ENCODE peak calls at places on chromosomes 1 and 21, in seven cellular contexts. K is memory B cell; N is putamen; M is HTR-8/SVneo; Z is activated CD8-positive, alpha-beta memory T cell treated with anti-CD3 and anti-CD28 coated beads for 48 hours; S is HCEC 1CT; D is hippocampal formation. Y is an unnamed sample.
A peak's percentile ranks its signal among the peaks of the same experiment; 100 is the strongest.

GRCh38 chr1:11741919-11742598 is 6.1 kb downstream of the AGTRAP start:
- DNase-seq in M (no peak), S (no peak), Z (no peak), D (no peak), K (no peak), N (no peak), Y (no peak)

GRCh38 chr1:164588388-164589341 is 29.7 kb downstream of the PBX1 start:
- DNase-seq in Z (no peak), S (peak; percentile 55), N (peak; percentile 63), M (peak; percentile 5), K (no peak), D (peak; percentile 49), Y (no peak)

GRCh38 chr21:21063828-21064227 is 65.6 kb downstream of the NCAM2 start:
- DNase-seq in K (no peak), M (no peak), Z (no peak), N (no peak), D (no peak), S (no peak), Y (no peak)

GRCh38 chr21:42024261-42024877 is 14.2 kb upstream of the ZBTB21 start:
- DNase-seq in M (no peak), D (no peak), Z (no peak), K (no peak), S (no peak), N (no peak), Y (no peak)

GRCh38 chr1:98781906-98782305 is 120.4 kb downstream of the SNX7 start:
- DNase-seq in S (no peak), D (no peak), M (no peak), Z (no peak), N (no peak), K (no peak), Y (no peak)

GRCh38 chr1:11690669-11691301 is 725 bp upstream of the DRAXIN start:
- DNase-seq in Z (no peak), M (no peak), S (no peak), N (no peak), K (no peak), D (no peak), Y (no peak)

GRCh38 chr1:179706339-179706941 is 36.7 kb upstream of the FAM163A start:
- DNase-seq in S (peak; percentile 50), Z (peak; percentile 14), N (peak; percentile 59), D (peak; percentile 64), K (peak; percentile 27), M (peak; percentile 63), Y (peak; percentile 64)

GRCh38 chr1:203055166-203055799 is 29.0 kb downstream of the PPFIA4 start:
- DNase-seq in M (no peak), N (no peak), Z (no peak), S (no peak), K (no peak), D (no peak), Y (no peak)

GRCh38 chr1:170460379-170460778 is 71.6 kb upstream of the GORAB start:
- DNase-seq in K (no peak), S (no peak), Z (no peak), M (no peak), N (no peak), D (no peak), Y (no peak)

GRCh38 chr1:221839321-221839720 is 97.4 kb upstream of the DUSP10 start:
- DNase-seq in N (no peak), K (no peak), Z (no peak), D (no peak), S (no peak), M (no peak), Y (no peak)

GRCh38 chr1:244239261-244239770 is 188.2 kb downstream of the ZBTB18 start:
- DNase-seq in Z (no peak), N (no peak), S (no peak), K (no peak), D (no peak), M (peak; percentile 55), Y (no peak)

GRCh38 chr1:232300461-232300860 is 329.5 kb downstream of the SIPA1L2 start:
- DNase-seq in N (no peak), M (no peak), D (no peak), S (no peak), K (no peak), Z (no peak), Y (no peak)

GRCh38 chr1:147722114-147722513 is 38.3 kb downstream of the GJA5 start:
- DNase-seq in S (no peak), M (no peak), Z (no peak), K (no peak), N (no peak), D (no peak), Y (no peak)

GRCh38 chr1:2597441-2598328 is 11.1 kb downstream of the PRXL2B start:
- DNase-seq in M (no peak), Z (no peak), D (no peak), K (no peak), S (no peak), N (no peak), Y (no peak)

GRCh38 chr1:20682571-20683236 is 21.5 kb upstream of the DDOST start:
- DNase-seq in M (no peak), K (no peak), S (no peak), N (no peak), Z (no peak), D (no peak), Y (peak; percentile 40)

GRCh38 chr1:47963568-47963973 is 33.6 kb downstream of the TRABD2B start:
- DNase-seq in Z (no peak), K (no peak), N (no peak), D (no peak), M (no peak), S (no peak), Y (no peak)

GRCh38 chr1:245180496-245180895 is 25.7 kb downstream of the KIF26B start:
- DNase-seq in S (no peak), K (no peak), M (no peak), Z (no peak), N (no peak), D (no peak), Y (no peak)

GRCh38 chr1:109979489-109980091 is 5.0 kb upstream of the AHCYL1 start:
- DNase-seq in M (no peak), S (peak; percentile 87), Z (no peak), K (no peak), N (no peak), D (no peak), Y (no peak)

GRCh38 chr1:97849350-97850339 is 71.2 kb downstream of the DPYD start:
- DNase-seq in K (no peak), D (no peak), M (peak; percentile 60), S (peak; percentile 92), Z (no peak), N (peak; percentile 7), Y (peak; percentile 22)

GRCh38 chr1:4054957-4055676 is 155.0 kb upstream of the C1orf174 start:
- DNase-seq in Z (no peak), N (no peak), K (no peak), S (no peak), M (no peak), D (no peak), Y (no peak)

GRCh38 chr1:244301595-244302130 is 150.0 kb downstream of the ADSS2 start:
- DNase-seq in M (no peak), N (no peak), K (no peak), D (no peak), S (no peak), Z (no peak), Y (no peak)

GRCh38 chr21:43720539-43721224 is 1.8 kb downstream of the PDXK start:
- DNase-seq in M (no peak), D (no peak), N (no peak), Z (no peak), K (no peak), S (no peak), Y (no peak)